ENCODE peak calls at places on chromosome 2, in seven cellular contexts. P is small intestine; I is GM13977; S is stimulated activated CD4-positive, alpha-beta T cell treated with anti-CD3 and anti-CD28 coated beads, Interleukin-12 subunit alpha, Interleukin-12 subunit beta, amount 100 ng/mL, for 48 hours; U is Right ventricle myocardium superior; M is NCI-H524 treated with DMSO at 0.1 percent for 48 hours; R is M059J. F is an unnamed sample.

GRCh38 chr2:240995041-240995960 is 3.1 kb upstream of the SNED1 start:
- DNase-seq in M (no peak), I (no peak), R (no peak), P (no peak), U (no peak), S (no peak), F (no peak)

GRCh38 chr2:45102141-45102540 is 92.9 kb upstream of the SIX2 start:
- DNase-seq in I (no peak), P (no peak), M (no peak), U (no peak), R (peak), S (no peak), F (no peak)

GRCh38 chr2:217394510-217395351 is 534.9 kb upstream of the TNP1 start:
- DNase-seq in R (peak), I (no peak), S (no peak), P (no peak), U (no peak), M (no peak), F (no peak)

GRCh38 chr2:71494523-71495155 is 41.3 kb downstream of the DYSF start:
- DNase-seq in U (no peak), I (no peak), M (no peak), R (peak), S (no peak), P (peak), F (no peak)

GRCh38 chr2:10303634-10304378 is 1.1 kb downstream of the HPCAL1 start:
- DNase-seq in I (peak), R (peak), P (peak), U (peak), M (no peak), S (no peak), F (no peak)

GRCh38 chr2:65064728-65065552 is 8.7 kb downstream of the CEP68 start:
- DNase-seq in S (peak), I (peak), R (peak), U (peak), P (peak), M (peak), F (peak)

GRCh38 chr2:196168181-196168580 is 3.2 kb downstream of the STK17B start:
- DNase-seq in S (no peak), R (peak), M (no peak), I (no peak), P (no peak), U (no peak), F (no peak)

GRCh38 chr2:232372231-232373208 is 6.0 kb upstream of the ALPP start:
- DNase-seq in M (no peak), S (no peak), U (no peak), I (no peak), P (no peak), R (peak), F (no peak)

GRCh38 chr2:178863856-178864620 is 56.8 kb upstream of the TTN start:
- DNase-seq in S (no peak), U (peak), R (peak), P (no peak), M (no peak), I (no peak), F (no peak)

GRCh38 chr2:50645346-50645745 is 386.6 kb downstream of the NRXN1 start:
- DNase-seq in M (no peak), P (no peak), U (no peak), I (no peak), S (no peak), R (no peak), F (no peak)

GRCh38 chr2:36416370-36417165 is 61.0 kb downstream of the CRIM1 start:
- DNase-seq in S (no peak), P (peak), R (no peak), I (no peak), M (no peak), U (peak), F (no peak)

GRCh38 chr2:62266433-62267038 is 70.6 kb downstream of the B3GNT2 start:
- DNase-seq in R (peak), I (no peak), M (no peak), U (no peak), S (no peak), P (peak), F (no peak)

GRCh38 chr2:27583390-27583915 is 611 bp downstream of the ZNF512 start:
- DNase-seq in I (no peak), M (no peak), U (no peak), P (no peak), S (no peak), R (peak), F (no peak)

GRCh38 chr2:109312902-109313301 is 183.9 kb downstream of the SH3RF3 start:
- DNase-seq in S (no peak), I (no peak), P (no peak), R (no peak), M (no peak), U (no peak), F (no peak)

GRCh38 chr2:100940766-100941645 is 61.1 kb upstream of the RPL31 start:
- DNase-seq in S (no peak), M (no peak), I (no peak), P (peak), U (no peak), R (no peak), F (no peak)

GRCh38 chr2:74179063-74179865 is 585 bp upstream of the MOB1A start:
- DNase-seq in R (no peak), M (no peak), S (no peak), P (no peak), I (no peak), U (no peak), F (no peak)

GRCh38 chr2:106159867-106160785 is 34.0 kb downstream of the UXS1 start:
- DNase-seq in M (no peak), U (no peak), I (no peak), R (no peak), P (peak), S (no peak), F (peak)

GRCh38 chr2:43879261-43879660 is 40.5 kb downstream of the ABCG8 start:
- DNase-seq in P (no peak), I (no peak), M (no peak), R (no peak), S (no peak), U (no peak), F (no peak)

GRCh38 chr2:5111581-5111980 is 580.6 kb upstream of the SOX11 start:
- DNase-seq in P (no peak), S (no peak), U (no peak), R (peak), I (no peak), M (no peak), F (no peak)